ENCODE peak calls at places on chromosome 1, in eight cellular contexts. Q is NCI-H2081; G is activated naive CD4-positive, alpha-beta T cell treated with anti-CD3 and anti-CD28 coated beads, Interleukin-2, amount 50 U/mL, for 16 hours; C is AG10803; O is Peyer's patch; E is fibroblast of mammary gland; Z is caudate nucleus; P is activated CD4-positive, CD25-positive, alpha-beta regulatory T cell treated with anti-CD3 and anti-CD28 coated beads, Interleukin-2, amount 50 U/mL, for 72 hours. T is an unnamed sample.

GRCh38 chr1:156889802-156890585 is 3.5 kb upstream of the PEAR1 start:
- DNase-seq in Z (peak), P (peak), C (peak), Q (peak), O (peak), G (peak), E (peak), T (peak)

GRCh38 chr1:32759997-32760623 is 57.0 kb downstream of the YARS1 start:
- DNase-seq in C (peak), E (no peak), Z (no peak), Q (no peak), P (no peak), G (no peak), O (peak), T (no peak)

GRCh38 chr1:72037745-72038343 is 244.5 kb downstream of the NEGR1 start:
- DNase-seq in E (peak), C (peak), Z (no peak), G (no peak), O (no peak), Q (peak), P (no peak), T (peak)

GRCh38 chr1:18385239-18385790 is 95.4 kb upstream of the KLHDC7A start:
- DNase-seq in Z (no peak), C (peak), G (no peak), P (no peak), E (no peak), O (no peak), Q (no peak), T (no peak)

GRCh38 chr1:228081144-228081543 is 1.4 kb upstream of the ARF1 start:
- DNase-seq in Q (no peak), E (no peak), P (no peak), C (no peak), O (peak), G (no peak), Z (no peak), T (no peak)

GRCh38 chr1:230332429-230333088 is 93.6 kb downstream of the PGBD5 start:
- DNase-seq in P (no peak), Z (no peak), O (no peak), C (no peak), G (no peak), Q (no peak), E (no peak), T (no peak)

GRCh38 chr1:229076217-229076616 is 194.7 kb upstream of the RAB4A start:
- DNase-seq in O (no peak), Q (no peak), Z (no peak), G (no peak), P (no peak), C (no peak), E (no peak), T (no peak)

GRCh38 chr1:233015965-233016364 is 65.6 kb downstream of the NTPCR start:
- DNase-seq in E (no peak), C (no peak), Q (no peak), G (no peak), Z (no peak), P (no peak), O (no peak), T (no peak)

GRCh38 chr1:68228833-68229232 is 3.5 kb downstream of the WLS start:
- DNase-seq in C (peak), E (peak), Z (no peak), O (no peak), Q (no peak), G (no peak), P (no peak), T (no peak)

GRCh38 chr1:163928080-163928479 is 606.3 kb downstream of the NUF2 start:
- DNase-seq in P (no peak), C (no peak), E (no peak), Q (no peak), Z (no peak), O (no peak), G (no peak), T (no peak)

GRCh38 chr1:183198463-183198862 is 12.4 kb downstream of the LAMC2 start:
- DNase-seq in O (peak), E (peak), C (peak), Z (no peak), P (no peak), G (no peak), Q (no peak), T (no peak)

GRCh38 chr1:59601032-59601431 is 213.7 kb upstream of the HOOK1 start:
- DNase-seq in C (peak), P (no peak), E (no peak), Z (no peak), G (no peak), Q (no peak), O (no peak), T (no peak)

GRCh38 chr1:155698382-155699038 is 9.6 kb downstream of the DAP3 start:
- DNase-seq in G (no peak), C (peak), P (no peak), E (peak), Q (no peak), O (no peak), Z (no peak), T (no peak)

GRCh38 chr1:181918893-181919728 is 142.4 kb downstream of the ZNF648 start:
- DNase-seq in E (no peak), P (no peak), C (no peak), O (no peak), Q (no peak), G (no peak), Z (peak), T (no peak)

GRCh38 chr1:115654125-115654524 is 12.4 kb downstream of the VANGL1 start:
- DNase-seq in Q (no peak), P (no peak), Z (no peak), G (no peak), E (peak), O (no peak), C (no peak), T (no peak)

GRCh38 chr1:6445062-6445763 is 20.6 kb downstream of the ESPN start:
- DNase-seq in P (no peak), O (peak), G (peak), Z (no peak), C (peak), Q (no peak), E (peak), T (no peak)

GRCh38 chr1:184385863-184386262 is 966 bp upstream of the C1orf21 start:
- DNase-seq in G (no peak), E (no peak), Z (no peak), C (no peak), P (no peak), O (no peak), Q (no peak), T (no peak)

GRCh38 chr1:232339077-232339476 is 290.9 kb downstream of the SIPA1L2 start:
- DNase-seq in G (no peak), P (no peak), Q (no peak), O (no peak), Z (no peak), C (no peak), E (no peak), T (no peak)

GRCh38 chr1:210695041-210695440 is 366.3 kb downstream of the HHAT start:
- DNase-seq in Q (no peak), P (no peak), G (no peak), C (no peak), E (no peak), Z (no peak), O (no peak), T (no peak)

GRCh38 chr1:221283532-221283931 is 404.3 kb downstream of the HLX start:
- DNase-seq in Z (no peak), P (no peak), Q (no peak), O (no peak), G (no peak), C (no peak), E (no peak), T (no peak)

GRCh38 chr1:245142171-245142798 is 12.5 kb upstream of the KIF26B start:
- DNase-seq in G (no peak), O (no peak), Q (no peak), Z (no peak), C (no peak), P (no peak), E (no peak), T (no peak)

GRCh38 chr1:36864182-36865079 is 169.9 kb downstream of the GRIK3 start:
- DNase-seq in G (no peak), O (no peak), E (no peak), Z (no peak), P (peak), C (no peak), Q (no peak), T (no peak)

GRCh38 chr1:219185486-219186117 is 11.9 kb downstream of the LYPLAL1 start:
- DNase-seq in P (no peak), Z (no peak), E (peak), Q (no peak), C (no peak), O (no peak), G (no peak), T (no peak)

GRCh38 chr1:63575340-63575826 is 17.8 kb upstream of the PGM1 start:
- DNase-seq in Q (no peak), P (no peak), G (no peak), O (no peak), E (peak), C (peak), Z (no peak), T (peak)

GRCh38 chr1:109299087-109299983 is 7.5 kb downstream of the MYBPHL start:
- DNase-seq in Z (peak), Q (no peak), O (no peak), C (peak), E (peak), G (no peak), P (no peak), T (no peak)

GRCh38 chr1:28134651-28135207 is 41.8 kb downstream of the PTAFR start:
- DNase-seq in O (no peak), P (no peak), E (no peak), G (no peak), Z (no peak), C (no peak), Q (no peak), T (no peak)

GRCh38 chr1:170548497-170548896 is 16.5 kb downstream of the GORAB start:
- DNase-seq in Q (no peak), P (no peak), C (no peak), G (no peak), O (no peak), Z (no peak), E (no peak), T (no peak)

GRCh38 chr1:59564192-59564891 is 250.4 kb upstream of the HOOK1 start:
- DNase-seq in Z (no peak), P (no peak), O (no peak), C (peak), E (no peak), Q (no peak), G (no peak), T (no peak)

GRCh38 chr1:31618916-31619846 is 1.7 kb downstream of the HCRTR1 start:
- DNase-seq in C (no peak), Q (no peak), O (no peak), G (no peak), Z (no peak), P (no peak), E (no peak), T (no peak)

GRCh38 chr1:107263291-107263790 is 122.5 kb downstream of the NTNG1 start:
- DNase-seq in C (no peak), G (no peak), Z (no peak), O (no peak), Q (no peak), P (no peak), E (no peak), T (no peak)

GRCh38 chr1:21338568-21339401 is 48.5 kb upstream of the ECE1 start:
- DNase-seq in E (peak), Z (no peak), P (no peak), G (no peak), Q (peak), O (peak), C (no peak), T (no peak)

T was measured in Kasumi-1.